ENCODE peak calls at places on chromosomes 12 and 14, in six cellular contexts. M is esophagus muscularis mucosa, B is SK-N-MC, E is HCT116, P is suprapubic skin, N is stomach. K is an unnamed sample.

GRCh38 chr12:96399081-96399918 is 939 bp downstream of the CDK17 start:
- DNase-seq in N (peak), B (no peak), E (no peak), P (peak), M (peak), K (peak)

GRCh38 chr12:5036031-5036430 is 7.6 kb upstream of the KCNA5 start:
- DNase-seq in M (no peak), N (no peak), E (no peak), P (no peak), B (no peak), K (no peak)

GRCh38 chr12:116604883-116605641 is 45.9 kb downstream of the MAP1LC3B2 start:
- DNase-seq in N (no peak), E (no peak), P (no peak), B (no peak), M (no peak), K (no peak)

GRCh38 chr12:108644743-108645120 is 11.0 kb upstream of the SELPLG start:
- DNase-seq in E (no peak), M (no peak), B (no peak), P (peak), N (no peak), K (no peak)

GRCh38 chr12:71029302-71029701 is 108.8 kb upstream of the PTPRR start:
- DNase-seq in M (no peak), P (no peak), B (no peak), N (no peak), E (no peak), K (no peak)

GRCh38 chr14:53055003-53055402 is 98.1 kb downstream of the DDHD1 start:
- DNase-seq in N (no peak), M (no peak), B (peak), E (peak), P (no peak), K (no peak)

GRCh38 chr12:121285856-121286255 is 10.7 kb downstream of the CAMKK2 start:
- DNase-seq in N (no peak), P (no peak), E (no peak), M (no peak), B (no peak), K (no peak)

GRCh38 chr12:121465921-121466799 is 66.2 kb downstream of the RNF34 start:
- DNase-seq in B (no peak), E (no peak), M (no peak), N (peak), P (no peak), K (no peak)

GRCh38 chr14:104558231-104559042 is 21.1 kb upstream of the C14orf180 start:
- DNase-seq in E (no peak), N (no peak), M (no peak), P (no peak), B (no peak), K (no peak)

GRCh38 chr14:77641534-77642341 is 25.3 kb upstream of the SPTLC2 start:
- DNase-seq in M (no peak), B (no peak), N (peak), E (no peak), P (peak), K (peak)

GRCh38 chr14:37708481-37708880 is 113.1 kb downstream of the TTC6 start:
- DNase-seq in M (no peak), N (no peak), B (no peak), P (no peak), E (no peak), K (no peak)

GRCh38 chr12:31833541-31833840 is 104.7 kb upstream of the AMN1 start:
- DNase-seq in B (no peak), P (no peak), E (no peak), M (no peak), N (no peak), K (no peak)

GRCh38 chr12:81332054-81332453 is 254.2 kb downstream of the ACSS3 start:
- DNase-seq in M (no peak), B (no peak), N (no peak), P (no peak), E (no peak), K (no peak)

GRCh38 chr12:116121453-116121871 is 156.0 kb downstream of the MED13L start:
- DNase-seq in B (no peak), E (no peak), M (no peak), P (no peak), N (no peak), K (no peak)

GRCh38 chr14:79861111-79861510 is 350.2 kb downstream of the DIO2 start:
- DNase-seq in B (no peak), P (no peak), M (no peak), N (no peak), E (no peak), K (no peak)

GRCh38 chr12:11869901-11870300 is 200.8 kb upstream of the BCL2L14 start:
- DNase-seq in P (no peak), B (no peak), N (no peak), M (no peak), E (no peak), K (no peak)

GRCh38 chr12:76018672-76019071 is 12.9 kb downstream of the PHLDA1 start:
- DNase-seq in E (no peak), B (no peak), P (no peak), N (no peak), M (no peak), K (no peak)

GRCh38 chr14:105196228-105196960 is 15.3 kb upstream of the NUDT14 start:
- DNase-seq in B (no peak), N (no peak), E (no peak), M (no peak), P (no peak), K (no peak)

GRCh38 chr12:15322164-15323054 is at the start of gene PTPRO:
- DNase-seq in M (no peak), N (no peak), B (no peak), E (no peak), P (no peak), K (no peak)

GRCh38 chr14:61889914-61890351 is 127.7 kb downstream of the SNAPC1 start:
- DNase-seq in B (no peak), E (no peak), N (no peak), M (no peak), P (no peak), K (no peak)

GRCh38 chr12:88188180-88188579 is 46.1 kb downstream of the TMTC3 start:
- DNase-seq in N (no peak), E (no peak), P (no peak), M (no peak), B (no peak), K (no peak)

GRCh38 chr12:9367201-9367600 is 159.0 kb upstream of the PZP start:
- DNase-seq in M (peak), N (no peak), P (no peak), E (no peak), B (no peak), K (no peak)

GRCh38 chr12:120363274-120363855 is 5.6 kb downstream of the MSI1 start:
- DNase-seq in B (peak), M (no peak), E (no peak), N (no peak), P (no peak), K (no peak)

GRCh38 chr12:30694971-30695326 is 720 bp downstream of the IPO8 start:
- DNase-seq in P (no peak), M (no peak), N (peak), E (peak), B (no peak), K (peak)

GRCh38 chr14:76922599-76922998 is 96.4 kb downstream of the LRRC74A start:
- DNase-seq in B (no peak), E (no peak), P (no peak), N (no peak), M (no peak), K (no peak)

DNA sequence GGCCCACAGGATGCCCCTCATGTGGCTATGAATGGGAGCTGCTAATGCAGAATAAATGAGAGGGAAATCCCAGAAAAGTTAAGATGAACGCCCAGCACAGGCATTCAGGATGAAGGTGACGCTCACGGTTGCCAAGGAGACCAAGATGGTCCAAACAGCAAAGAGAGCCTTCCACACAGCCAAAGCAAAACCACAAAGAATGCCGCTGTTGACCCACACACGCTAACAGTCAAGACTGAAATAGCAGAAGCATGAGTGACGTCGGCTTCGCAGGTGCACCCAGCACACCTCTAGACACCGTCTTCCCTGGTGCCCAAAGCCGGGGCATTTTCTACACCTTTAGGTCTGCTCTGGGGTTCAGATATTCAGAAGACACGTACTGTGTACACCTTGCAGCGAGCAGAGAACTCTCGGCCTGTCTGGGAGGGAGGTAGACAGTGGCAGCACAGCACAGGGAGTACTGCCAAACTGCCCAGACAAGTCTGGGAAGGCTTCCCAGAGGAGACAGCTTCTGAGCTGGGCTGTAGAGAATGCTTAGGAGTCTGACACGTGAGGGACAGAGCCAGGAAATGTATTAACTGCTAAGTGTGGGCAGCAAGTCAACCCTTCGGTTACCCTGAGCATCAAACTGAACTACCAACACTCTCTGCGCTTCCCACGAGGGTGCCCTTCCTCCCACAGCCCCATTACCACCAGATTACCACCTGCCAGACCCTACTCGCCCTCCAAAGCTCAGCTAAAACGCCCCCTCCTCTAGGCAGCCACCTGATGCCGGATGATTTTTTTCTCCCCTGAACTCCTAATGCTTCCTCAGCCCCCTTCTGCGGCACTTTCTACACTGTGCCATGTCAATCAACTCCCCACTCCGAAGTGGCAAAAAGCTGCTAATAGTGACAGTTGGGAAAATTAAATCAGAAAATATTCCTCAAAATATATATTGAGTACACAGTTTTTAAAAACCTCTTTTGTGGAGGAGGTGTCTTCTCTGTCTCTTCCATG is 50.1 kb downstream of the CCDC88C start:
- DNase-seq in N (peak), B (no peak), E (no peak), P (no peak), M (no peak), K (peak)
- H3K4me3 ChIP-seq in N (no peak), B (no peak), E (no peak), P (no peak), M (no peak), K (no peak)

GRCh38 chr12:106601031-106601430 is 18.2 kb downstream of the RFX4 start:
- DNase-seq in M (no peak), P (no peak), B (no peak), E (no peak), N (no peak), K (no peak)
- TF ChIP-seq POLR2AphosphoS5 in M (no peak), P (no peak), B (no peak), E (no peak), N (no peak), K (no peak)

DNA sequence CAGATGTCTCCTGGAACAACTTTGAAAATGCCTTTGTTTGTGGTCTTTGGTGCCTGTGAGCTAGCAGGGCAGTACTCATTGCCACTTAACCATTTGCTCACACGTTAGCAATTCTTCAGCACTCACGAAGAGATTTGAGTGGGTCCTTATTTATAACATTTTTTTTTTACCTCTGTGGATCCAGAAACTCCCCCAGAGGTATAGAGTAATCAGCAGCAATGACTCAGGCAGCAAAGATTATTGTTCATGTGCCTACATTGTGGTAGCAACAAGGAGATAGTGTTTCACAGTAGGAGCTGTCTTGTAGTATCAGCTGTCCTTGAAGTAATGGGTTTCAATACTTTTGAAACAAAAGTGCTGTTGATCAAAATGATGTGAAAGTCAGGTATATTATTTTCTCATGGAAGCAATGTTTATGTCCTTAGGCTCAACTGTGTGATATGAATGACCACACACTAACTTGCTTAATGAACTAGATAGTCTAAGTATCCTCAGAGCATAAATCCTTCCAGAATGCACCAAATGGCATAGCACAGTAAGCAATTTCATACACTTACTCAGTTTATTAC is 304.1 kb downstream of the EGLN3 start:
- DNase-seq in P (no peak), N (no peak), E (no peak), B (no peak), M (no peak), K (no peak)
- H3K4me3 ChIP-seq in P (no peak), N (no peak), E (no peak), B (no peak), M (no peak), K (no peak)

GRCh38 chr12:6215932-6216494 is 15.8 kb downstream of the CD9 start:
- DNase-seq in B (no peak), P (peak), E (peak), N (peak), M (no peak), K (peak)
- TF ChIP-seq POLR2AphosphoS5 in B (no peak), P (peak), E (peak), N (peak), M (peak), K (no peak)

GRCh38 chr14:69880851-69881250 is 1.6 kb downstream of the SMOC1 start:
- DNase-seq in P (no peak), N (no peak), M (no peak), E (no peak), B (no peak), K (no peak)
- H3K4me3 ChIP-seq in P (no peak), N (no peak), M (no peak), E (no peak), B (no peak), K (no peak)

GRCh38 chr12:913919-914718 is 35.4 kb downstream of the RAD52 start:
- DNase-seq in B (no peak), E (no peak), P (no peak), M (no peak), N (no peak), K (no peak)
- TF ChIP-seq POLR2AphosphoS5 in B (no peak), E (no peak), P (no peak), M (no peak), N (no peak), K (no peak)

K was measured in breast epithelium.